ENCODE peak calls at places on chromosomes 3 and 15, in five cellular contexts. One of them, this sample, is unnamed.

GRCh38 chr15:40008061-40008460 is 30.9 kb downstream of the SRP14 start:
- DNase-seq in DND-41: no peak
- DNase-seq in uterus: no peak
- DNase-seq in stomach: no peak
- DNase-seq in fibroblast of pulmonary artery: no peak
- DNase-seq in this sample: no peak

GRCh38 chr15:45454825-45455224 is 67.7 kb downstream of the SLC30A4 start:
- DNase-seq in DND-41: peak; percentile 82
- DNase-seq in uterus: peak; percentile 25
- DNase-seq in stomach: peak; percentile 86
- DNase-seq in fibroblast of pulmonary artery: peak; percentile 95
- DNase-seq in this sample: peak; percentile 53

GRCh38 chr3:128180446-128180845 is 27.2 kb downstream of the EEFSEC start:
- DNase-seq in DND-41: no peak
- DNase-seq in uterus: no peak
- DNase-seq in stomach: no peak
- DNase-seq in fibroblast of pulmonary artery: peak; percentile 36
- DNase-seq in this sample: no peak

GRCh38 chr3:134090031-134090430 is 60.3 kb upstream of the SLCO2A1 start:
- DNase-seq in DND-41: no peak
- DNase-seq in uterus: no peak
- DNase-seq in stomach: no peak
- DNase-seq in fibroblast of pulmonary artery: peak; percentile 59
- DNase-seq in this sample: no peak

GRCh38 chr15:99474041-99474906 is 91.5 kb upstream of the MEF2A start:
- DNase-seq in DND-41: no peak
- DNase-seq in uterus: no peak
- DNase-seq in stomach: no peak
- DNase-seq in fibroblast of pulmonary artery: no peak
- DNase-seq in this sample: peak; percentile 62

GRCh38 chr15:20295238-20295811 is 246.3 kb downstream of the GOLGA6L6 start:
- DNase-seq in DND-41: no peak
- DNase-seq in uterus: no peak
- DNase-seq in stomach: no peak
- DNase-seq in fibroblast of pulmonary artery: no peak
- DNase-seq in this sample: peak; percentile 34

GRCh38 chr15:31801152-31801551 is 229.2 kb upstream of the CHRNA7 start:
- DNase-seq in DND-41: no peak
- DNase-seq in uterus: no peak
- DNase-seq in stomach: no peak
- DNase-seq in fibroblast of pulmonary artery: no peak
- DNase-seq in this sample: peak; percentile 30

GRCh38 chr15:37481126-37481525 is 380.8 kb upstream of the MEIS2 start:
- DNase-seq in DND-41: no peak
- DNase-seq in uterus: no peak
- DNase-seq in stomach: no peak
- DNase-seq in fibroblast of pulmonary artery: no peak
- DNase-seq in this sample: no peak

GRCh38 chr3:85003479-85003878 is 44.7 kb downstream of the CADM2 start:
- DNase-seq in DND-41: no peak
- DNase-seq in uterus: no peak
- DNase-seq in stomach: no peak
- DNase-seq in fibroblast of pulmonary artery: no peak
- DNase-seq in this sample: no peak

GRCh38 chr3:173037840-173038483 is 103.1 kb downstream of the SPATA16 start:
- DNase-seq in DND-41: no peak
- DNase-seq in uterus: no peak
- DNase-seq in stomach: no peak
- DNase-seq in fibroblast of pulmonary artery: no peak
- DNase-seq in this sample: no peak

GRCh38 chr3:138442996-138443395 is 8.6 kb downstream of the ESYT3 start:
- DNase-seq in DND-41: no peak
- DNase-seq in uterus: no peak
- DNase-seq in stomach: no peak
- DNase-seq in fibroblast of pulmonary artery: no peak
- DNase-seq in this sample: no peak

GRCh38 chr15:60021589-60022378 is 17.7 kb downstream of the FOXB1 start:
- DNase-seq in DND-41: peak; percentile 38
- DNase-seq in uterus: no peak
- DNase-seq in stomach: no peak
- DNase-seq in fibroblast of pulmonary artery: no peak
- DNase-seq in this sample: no peak

GRCh38 chr3:115789480-115789879 is 166.2 kb downstream of the GAP43 start:
- DNase-seq in DND-41: no peak
- DNase-seq in uterus: no peak
- DNase-seq in stomach: no peak
- DNase-seq in fibroblast of pulmonary artery: no peak
- DNase-seq in this sample: no peak

GRCh38 chr3:111904376-111905241 is 45.5 kb downstream of the PHLDB2 start:
- DNase-seq in DND-41: no peak
- DNase-seq in uterus: no peak
- DNase-seq in stomach: no peak
- DNase-seq in fibroblast of pulmonary artery: peak; percentile 96
- DNase-seq in this sample: no peak

GRCh38 chr15:56205061-56205876 is 38.4 kb downstream of the RFX7 start:
- DNase-seq in DND-41: no peak
- DNase-seq in uterus: no peak
- DNase-seq in stomach: no peak
- DNase-seq in fibroblast of pulmonary artery: peak; percentile 39
- DNase-seq in this sample: no peak

GRCh38 chr3:182436547-182436946 is 356.8 kb upstream of the ATP11B start:
- DNase-seq in DND-41: no peak
- DNase-seq in uterus: no peak
- DNase-seq in stomach: no peak
- DNase-seq in fibroblast of pulmonary artery: no peak
- DNase-seq in this sample: no peak

GRCh38 chr15:58703610-58704009 is 45.9 kb downstream of the ADAM10 start:
- DNase-seq in DND-41: no peak
- DNase-seq in uterus: no peak
- DNase-seq in stomach: no peak
- DNase-seq in fibroblast of pulmonary artery: no peak
- DNase-seq in this sample: no peak

GRCh38 chr15:98681061-98681460 is 32.7 kb downstream of the IGF1R start:
- DNase-seq in DND-41: no peak
- DNase-seq in uterus: no peak
- DNase-seq in stomach: no peak
- DNase-seq in fibroblast of pulmonary artery: no peak
- DNase-seq in this sample: no peak

GRCh38 chr3:130835483-130835882 is 58.4 kb upstream of the ATP2C1 start:
- DNase-seq in DND-41: no peak
- DNase-seq in uterus: no peak
- DNase-seq in stomach: no peak
- DNase-seq in fibroblast of pulmonary artery: peak; percentile 53
- DNase-seq in this sample: no peak

GRCh38 chr3:149437710-149438109 is 36.8 kb upstream of the TM4SF4 start:
- DNase-seq in DND-41: no peak
- DNase-seq in uterus: no peak
- DNase-seq in stomach: no peak
- DNase-seq in fibroblast of pulmonary artery: no peak
- DNase-seq in this sample: no peak

GRCh38 chr3:149443545-149443912 is 31.0 kb upstream of the TM4SF4 start:
- DNase-seq in DND-41: no peak
- DNase-seq in uterus: no peak
- DNase-seq in stomach: no peak
- DNase-seq in fibroblast of pulmonary artery: no peak
- DNase-seq in this sample: no peak

GRCh38 chr3:149438981-149439380 is 35.5 kb upstream of the TM4SF4 start:
- DNase-seq in DND-41: no peak
- DNase-seq in uterus: no peak
- DNase-seq in stomach: no peak
- DNase-seq in fibroblast of pulmonary artery: no peak
- DNase-seq in this sample: no peak

GRCh38 chr3:149441662-149442442 is 32.6 kb upstream of the TM4SF4 start:
- DNase-seq in DND-41: no peak
- DNase-seq in uterus: no peak
- DNase-seq in stomach: no peak
- DNase-seq in fibroblast of pulmonary artery: no peak
- DNase-seq in this sample: no peak

GRCh38 chr3:149442845-149443544 is 31.5 kb upstream of the TM4SF4 start:
- DNase-seq in DND-41: no peak
- DNase-seq in uterus: no peak
- DNase-seq in stomach: no peak
- DNase-seq in fibroblast of pulmonary artery: peak; percentile 66
- DNase-seq in this sample: no peak
- H3K4me3 ChIP-seq in DND-41: no peak overlapping the region
- H3K4me3 ChIP-seq in uterus: no peak overlapping the region
- H3K4me3 ChIP-seq in stomach: no peak overlapping the region
- H3K4me3 ChIP-seq in fibroblast of pulmonary artery: no peak overlapping the region
- H3K4me3 ChIP-seq in this sample: no peak overlapping the region

GRCh38 chr3:192408721-192409151 is 318.6 kb downstream of the FGF12 start:
- DNase-seq in DND-41: no peak
- DNase-seq in uterus: no peak
- DNase-seq in stomach: no peak
- DNase-seq in fibroblast of pulmonary artery: no peak
- DNase-seq in this sample: peak; percentile 18
- H3K4me3 ChIP-seq in DND-41: no peak overlapping the region
- H3K4me3 ChIP-seq in uterus: peak overlapping the region; percentile 27
- H3K4me3 ChIP-seq in stomach: peak overlapping the region; percentile 56
- H3K4me3 ChIP-seq in fibroblast of pulmonary artery: peak overlapping the region; percentile 35
- H3K4me3 ChIP-seq in this sample: peak overlapping the region; percentile 53

GRCh38 chr3:141080407-141080806 is 29.3 kb downstream of the SPSB4 start:
- DNase-seq in DND-41: no peak
- DNase-seq in uterus: no peak
- DNase-seq in stomach: no peak
- DNase-seq in fibroblast of pulmonary artery: no peak
- DNase-seq in this sample: no peak
- H3K4me3 ChIP-seq in DND-41: no peak overlapping the region
- H3K4me3 ChIP-seq in uterus: no peak overlapping the region
- H3K4me3 ChIP-seq in stomach: no peak overlapping the region
- H3K4me3 ChIP-seq in fibroblast of pulmonary artery: no peak overlapping the region
- H3K4me3 ChIP-seq in this sample: no peak overlapping the region

DNA sequence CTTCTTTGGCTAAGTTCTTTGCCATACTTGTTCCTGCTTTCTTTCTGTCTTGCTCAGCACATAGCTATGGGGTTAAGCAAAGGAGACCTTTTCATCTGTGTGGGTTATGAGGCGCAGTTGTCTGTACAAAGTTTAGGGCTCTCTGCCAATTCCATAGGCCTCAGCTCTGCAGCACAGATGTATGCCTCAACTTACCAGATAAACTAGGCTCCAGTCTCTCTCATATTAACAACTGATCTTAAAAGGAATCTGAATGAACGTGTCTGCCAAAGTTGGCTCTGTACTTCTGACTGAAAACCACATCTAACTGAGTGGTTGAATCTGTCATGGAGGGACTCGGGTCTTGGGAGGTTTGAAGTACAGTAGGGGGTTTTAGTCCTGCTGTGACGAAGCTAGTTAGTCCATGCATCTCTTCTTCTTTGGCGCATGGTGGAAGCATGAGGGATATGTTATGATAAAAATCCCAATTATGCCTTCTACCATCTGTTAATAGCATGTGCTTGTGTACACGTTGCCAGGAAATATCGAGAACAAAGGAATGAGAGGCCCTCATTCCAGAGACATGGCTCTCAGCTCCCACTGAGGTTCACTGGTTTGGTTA is 114.6 kb upstream of the TSC22D2 start:
- DNase-seq in DND-41: no peak
- DNase-seq in uterus: no peak
- DNase-seq in stomach: no peak
- DNase-seq in fibroblast of pulmonary artery: peak; percentile 35
- DNase-seq in this sample: no peak
- H3K4me3 ChIP-seq in DND-41: no peak overlapping the region
- H3K4me3 ChIP-seq in uterus: no peak overlapping the region
- H3K4me3 ChIP-seq in stomach: no peak overlapping the region
- H3K4me3 ChIP-seq in fibroblast of pulmonary artery: no peak overlapping the region
- H3K4me3 ChIP-seq in this sample: no peak overlapping the region

GRCh38 chr3:14428087-14429067 is 26.0 kb downstream of the SLC6A6 start:
- DNase-seq in DND-41: no peak
- DNase-seq in uterus: no peak
- DNase-seq in stomach: no peak
- DNase-seq in fibroblast of pulmonary artery: no peak
- DNase-seq in this sample: no peak
- H3K4me3 ChIP-seq in DND-41: no peak overlapping the region
- H3K4me3 ChIP-seq in uterus: no peak overlapping the region
- H3K4me3 ChIP-seq in stomach: no peak overlapping the region
- H3K4me3 ChIP-seq in fibroblast of pulmonary artery: no peak overlapping the region
- H3K4me3 ChIP-seq in this sample: no peak overlapping the region

DNA sequence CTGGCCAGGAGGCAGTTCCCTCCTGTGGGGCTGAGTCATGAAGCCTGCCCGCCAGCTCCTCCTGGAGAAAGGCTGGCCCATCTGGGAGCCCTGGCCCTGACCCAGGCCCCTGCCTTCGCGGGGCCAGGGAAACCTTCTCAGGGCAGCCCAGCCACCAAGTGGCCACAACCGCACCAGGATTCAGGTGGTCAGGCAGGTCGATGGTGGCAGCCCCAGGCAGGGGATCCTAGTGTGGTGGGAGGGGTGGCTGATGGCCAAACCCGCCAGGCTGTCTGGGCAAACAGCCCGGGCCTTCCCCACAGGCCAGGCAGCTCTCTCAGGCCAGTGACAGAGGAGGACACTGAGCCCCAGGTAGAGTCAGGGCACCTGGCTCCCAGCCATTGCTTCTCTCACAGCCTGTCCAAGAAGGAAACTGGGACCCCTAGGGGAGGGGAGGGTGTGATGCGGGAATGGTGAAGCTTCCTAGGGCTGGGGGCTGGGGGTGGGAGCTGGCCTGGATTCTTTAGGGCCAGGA is 1.2 kb downstream of the TWF2 start:
- DNase-seq in DND-41: no peak
- DNase-seq in uterus: peak; percentile 89
- DNase-seq in stomach: peak; percentile 83
- DNase-seq in fibroblast of pulmonary artery: peak; percentile 82
- DNase-seq in this sample: peak; percentile 88
- H3K4me3 ChIP-seq in DND-41: peak overlapping the region; percentile 91
- H3K4me3 ChIP-seq in uterus: peak overlapping the region; percentile 6
- H3K4me3 ChIP-seq in stomach: peak overlapping the region; percentile 93
- H3K4me3 ChIP-seq in fibroblast of pulmonary artery: peak overlapping the region; percentile 87
- H3K4me3 ChIP-seq in this sample: no peak overlapping the region